ENCODE peak calls at places on chromosomes 6 and 20, in six cellular contexts. G, V, D, W, C and P are unnamed samples.

GRCh38 chr6:2799936-2800527 is 34.8 kb downstream of the WRNIP1 start:
- DNase-seq in G (no peak), V (no peak), D (no peak), W (peak; percentile 60), C (no peak), P (no peak)

GRCh38 chr6:28105286-28105685 is 19.1 kb upstream of the ZSCAN16 start:
- DNase-seq in G (no peak), V (no peak), D (no peak), W (peak; percentile 36), C (peak; percentile 56), P (peak; percentile 61)

GRCh38 chr20:54345817-54346216 is 129.6 kb upstream of the DOK5 start:
- DNase-seq in G (no peak), V (no peak), D (no peak), W (peak; percentile 10), C (no peak), P (no peak)

GRCh38 chr6:128172752-128173151 is 271.9 kb upstream of the THEMIS start:
- DNase-seq in G (no peak), V (no peak), D (no peak), W (no peak), C (no peak), P (no peak)

GRCh38 chr6:165390475-165390874 is 81.1 kb upstream of the C6orf118 start:
- DNase-seq in G (no peak), V (no peak), D (no peak), W (peak; percentile 4), C (no peak), P (no peak)

GRCh38 chr20:53642196-53643030 is 48.8 kb upstream of the ZNF217 start:
- DNase-seq in G (peak; percentile 31), V (peak; percentile 54), D (no peak), W (peak; percentile 56), C (peak; percentile 53), P (no peak)

GRCh38 chr6:14953806-14954205 is 292.1 kb upstream of the JARID2 start:
- DNase-seq in G (no peak), V (no peak), D (no peak), W (no peak), C (no peak), P (no peak)

GRCh38 chr6:101597711-101598110 is 204.2 kb downstream of the GRIK2 start:
- DNase-seq in G (no peak), V (no peak), D (no peak), W (peak; percentile 37), C (no peak), P (no peak)

GRCh38 chr6:7325750-7326149 is 12.8 kb upstream of the SSR1 start:
- DNase-seq in G (no peak), V (no peak), D (no peak), W (no peak), C (no peak), P (no peak)

GRCh38 chr6:47479156-47479541 is 1.6 kb downstream of the CD2AP start:
- DNase-seq in G (no peak), V (no peak), D (peak; percentile 7), W (no peak), C (peak; percentile 55), P (peak; percentile 62)

GRCh38 chr6:162050579-162050978 is 677.0 kb downstream of the PRKN start:
- DNase-seq in G (no peak), V (no peak), D (no peak), W (no peak), C (no peak), P (no peak)

GRCh38 chr6:138386897-138387296 is 9.2 kb downstream of the SMIM28 start:
- DNase-seq in G (no peak), V (no peak), D (no peak), W (no peak), C (no peak), P (no peak)

GRCh38 chr6:39439342-39440038 is 117.0 kb upstream of the KCNK16 start:
- DNase-seq in G (no peak), V (no peak), D (no peak), W (no peak), C (no peak), P (no peak)

GRCh38 chr6:151390276-151391020 is 911 bp downstream of the ZBTB2 start:
- DNase-seq in G (peak; percentile 99), V (peak; percentile 99), D (peak; percentile 99), W (peak; percentile 100), C (peak; percentile 99), P (peak; percentile 99)

GRCh38 chr20:7940341-7940740 is at the start of gene HAO1:
- DNase-seq in G (no peak), V (no peak), D (no peak), W (no peak), C (no peak), P (no peak)